ENCODE peak calls at places on chromosomes 11 and 22, in five cellular contexts. V is mesendoderm, P is H9, W is IMR-90, R is H1. U is an unnamed sample.

GRCh38 chr11:115505165-115505564 is 950 bp upstream of the CADM1 start:
- DNase-seq in V (peak; percentile 19), P (no peak), W (no peak), R (no peak), U (no peak)

GRCh38 chr11:18775492-18776292 is 15.9 kb downstream of the PTPN5 start:
- DNase-seq in V (peak; percentile 79), P (peak; percentile 82), W (peak; percentile 31), R (peak; percentile 92), U (peak; percentile 75)

GRCh38 chr11:130209944-130210854 is 50.6 kb downstream of the ST14 start:
- DNase-seq in V (no peak), P (peak; percentile 25), W (no peak), R (peak; percentile 43), U (no peak)

GRCh38 chr11:33976351-33977199 is 75.0 kb upstream of the CAPRIN1 start:
- DNase-seq in V (no peak), P (no peak), W (peak; percentile 1), R (no peak), U (no peak)

GRCh38 chr11:7457211-7457610 is 28.1 kb upstream of the OLFML1 start:
- DNase-seq in V (peak; percentile 44), P (no peak), W (no peak), R (no peak), U (no peak)

GRCh38 chr11:111540114-111540920 is at the start of gene LAYN:
- DNase-seq in V (peak; percentile 50), P (peak; percentile 78), W (peak; percentile 62), R (peak; percentile 76), U (peak; percentile 33)

GRCh38 chr11:111378773-111379499 is at the start of gene POU2AF1:
- DNase-seq in V (no peak), P (peak; percentile 47), W (peak; percentile 43), R (no peak), U (no peak)

GRCh38 chr11:80383655-80384054 is 942.8 kb upstream of the TENM4 start:
- DNase-seq in V (peak; percentile 84), P (no peak), W (no peak), R (no peak), U (no peak)

GRCh38 chr11:119315139-119316016 is 1.6 kb downstream of the MCAM start:
- DNase-seq in V (peak; percentile 92), P (peak; percentile 82), W (no peak), R (peak; percentile 74), U (no peak)

GRCh38 chr11:59265735-59266134 is 53.0 kb upstream of the MPEG1 start:
- DNase-seq in V (no peak), P (no peak), W (no peak), R (no peak), U (no peak)

GRCh38 chr11:126284829-126285228 is 1.9 kb downstream of the TIRAP start:
- DNase-seq in V (no peak), P (no peak), W (peak; percentile 96), R (no peak), U (no peak)

GRCh38 chr11:12556788-12557384 is 117.3 kb upstream of the TEAD1 start:
- DNase-seq in V (peak; percentile 96), P (peak; percentile 81), W (peak; percentile 96), R (peak; percentile 51), U (peak; percentile 35)

GRCh38 chr11:119029340-119030028 is 1.2 kb downstream of the SLC37A4 start:
- DNase-seq in V (peak; percentile 35), P (no peak), W (no peak), R (no peak), U (no peak)

GRCh38 chr22:29621761-29622526 is 18.5 kb downstream of the NF2 start:
- DNase-seq in V (no peak), P (no peak), W (peak; percentile 97), R (no peak), U (no peak)

GRCh38 chr22:46104881-46105493 is 45.3 kb upstream of the PPARA start:
- DNase-seq in V (no peak), P (no peak), W (no peak), R (no peak), U (no peak)

GRCh38 chr22:37049224-37049623 is 2.3 kb upstream of the KCTD17 start:
- DNase-seq in V (no peak), P (no peak), W (no peak), R (no peak), U (no peak)

GRCh38 chr11:102456381-102456780 is 3.8 kb upstream of the TMEM123 start:
- DNase-seq in V (no peak), P (no peak), W (peak; percentile 39), R (no peak), U (no peak)

GRCh38 chr11:116262370-116262769 is 510.4 kb downstream of the BUD13 start:
- DNase-seq in V (no peak), P (no peak), W (no peak), R (no peak), U (no peak)

GRCh38 chr22:49825436-49825835 is 2.2 kb downstream of the BRD1 start:
- DNase-seq in V (no peak), P (no peak), W (peak; percentile 66), R (no peak), U (no peak)

GRCh38 chr22:27985323-27986275 is 66.5 kb upstream of the PITPNB start:
- DNase-seq in V (peak; percentile 15), P (no peak), W (no peak), R (peak; percentile 31), U (no peak)

GRCh38 chr11:8222820-8223512 is 40.7 kb downstream of the LMO1 start:
- DNase-seq in V (no peak), P (no peak), W (no peak), R (no peak), U (no peak)

GRCh38 chr11:85826096-85826855 is 15.3 kb upstream of the SYTL2 start:
- DNase-seq in V (peak; percentile 62), P (peak; percentile 54), W (peak; percentile 47), R (no peak), U (no peak)

GRCh38 chr22:30718938-30719337 is 24.3 kb downstream of the OSBP2 start:
- DNase-seq in V (no peak), P (no peak), W (no peak), R (no peak), U (no peak)

GRCh38 chr11:43934359-43935130 is 7.9 kb upstream of the C11orf96 start:
- DNase-seq in V (no peak), P (no peak), W (no peak), R (no peak), U (no peak)

GRCh38 chr11:128195057-128195751 is 392.2 kb downstream of the ETS1 start:
- DNase-seq in V (no peak), P (no peak), W (no peak), R (no peak), U (no peak)

GRCh38 chr11:134231958-134232674 is 7.6 kb downstream of the VPS26B start:
- DNase-seq in V (no peak), P (peak; percentile 10), W (no peak), R (no peak), U (no peak)

GRCh38 chr11:2855162-2855561 is 30.4 kb downstream of the CDKN1C start:
- DNase-seq in V (no peak), P (no peak), W (no peak), R (no peak), U (no peak)

GRCh38 chr11:14803846-14804245 is 88.2 kb downstream of the CYP2R1 start:
- DNase-seq in V (no peak), P (no peak), W (peak; percentile 7), R (no peak), U (no peak)

DNA sequence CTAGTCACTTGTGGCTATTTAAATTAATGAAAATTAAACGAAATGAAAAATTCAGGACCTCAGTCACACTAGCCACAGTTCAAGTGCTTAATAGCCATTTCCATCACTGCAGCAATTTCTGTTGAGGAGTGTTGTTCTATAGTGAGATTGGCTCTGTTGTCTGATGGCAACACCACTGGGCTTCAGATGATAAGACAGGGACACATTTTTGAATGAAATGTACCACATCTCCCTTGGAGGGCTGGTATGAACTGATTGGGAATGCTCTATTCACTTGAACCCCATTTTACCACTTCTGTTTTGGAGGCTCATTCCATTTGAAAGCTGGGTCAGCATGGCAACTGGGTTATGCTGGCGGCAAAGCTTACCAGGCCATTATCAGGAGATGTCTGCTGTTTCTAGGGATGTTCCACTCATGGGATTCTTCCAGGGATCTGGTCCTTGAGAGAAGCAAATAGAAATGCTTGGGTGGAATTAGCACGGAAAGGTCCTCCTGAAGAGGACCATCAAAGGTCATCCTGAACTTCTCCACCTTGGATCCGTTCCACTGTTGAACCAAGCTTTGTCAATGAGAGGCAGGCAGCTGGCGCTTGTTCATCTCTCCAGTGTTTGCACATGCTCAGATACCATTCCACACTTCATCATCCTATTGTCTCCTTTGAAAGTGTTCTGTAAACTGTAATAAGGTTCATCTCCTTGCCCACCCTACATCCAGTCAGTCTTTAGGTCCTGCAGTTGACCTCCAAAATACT is 7.6 kb downstream of the AMOTL1 start:
- DNase-seq in V (no peak), P (no peak), W (no peak), R (no peak), U (no peak)
- H3K4ac ChIP-seq in V (no peak overlapping the region), P (no peak overlapping the region), W (peak overlapping the region; percentile 40), R (no peak overlapping the region), U (no peak overlapping the region)

GRCh38 chr11:48169259-48169658 is 47.4 kb upstream of the OR4B1 start:
- DNase-seq in V (no peak), P (no peak), W (no peak), R (no peak), U (no peak)
- H3K9ac ChIP-seq in V (no peak overlapping the region), P (no peak overlapping the region), W (no peak overlapping the region), R (no peak overlapping the region), U (no peak overlapping the region)

GRCh38 chr11:73223998-73224730 is 6.1 kb downstream of the P2RY2 start:
- DNase-seq in V (no peak), P (peak; percentile 23), W (no peak), R (no peak), U (no peak)

GRCh38 chr11:73225001-73225686 is 7.1 kb downstream of the P2RY2 start:
- DNase-seq in V (peak; percentile 78), P (no peak), W (no peak), R (no peak), U (no peak)

GRCh38 chr11:73226297-73227006 is 8.4 kb downstream of the P2RY2 start:
- DNase-seq in V (no peak), P (no peak), W (no peak), R (no peak), U (no peak)

GRCh38 chr11:73227571-73228211 is 9.6 kb downstream of the P2RY2 start:
- DNase-seq in V (peak; percentile 89), P (peak; percentile 90), W (no peak), R (peak; percentile 87), U (no peak)

DNA sequence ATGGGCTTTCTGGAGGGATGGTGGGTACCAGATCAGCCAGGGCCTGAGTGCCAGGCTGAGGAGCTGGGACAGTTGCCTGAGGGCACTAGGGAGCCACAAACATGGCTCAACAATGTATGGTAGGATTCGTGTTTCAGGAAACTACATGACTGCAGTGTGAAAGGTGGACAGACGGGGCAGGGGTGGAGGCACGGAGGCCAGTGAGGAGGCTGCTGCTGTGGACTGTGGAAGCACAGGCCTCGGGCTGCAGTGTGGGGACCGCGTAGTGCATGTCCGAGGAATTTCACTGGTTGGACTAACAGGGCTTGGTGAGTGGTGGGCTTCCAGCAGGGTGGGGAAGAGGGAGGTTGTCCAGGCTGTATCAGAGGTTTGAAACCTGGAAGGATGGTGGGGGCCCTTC is 7.8 kb downstream of the P2RY2 start:
- DNase-seq in V (no peak), P (no peak), W (no peak), R (no peak), U (no peak)
- H3K4ac ChIP-seq in V (no peak overlapping the region), P (no peak overlapping the region), W (no peak overlapping the region), R (no peak overlapping the region), U (no peak overlapping the region)

GRCh38 chr22:20167643-20168322 is 16.9 kb upstream of the CCDC188 start:
- DNase-seq in V (no peak), P (no peak), W (no peak), R (no peak), U (no peak)
- H3K9ac ChIP-seq in V (no peak overlapping the region), P (no peak overlapping the region), W (no peak overlapping the region), R (no peak overlapping the region), U (peak overlapping the region; percentile 60)

GRCh38 chr11:123143921-123144320 is 51.1 kb downstream of the CLMP start:
- DNase-seq in V (no peak), P (no peak), W (no peak), R (no peak), U (no peak)
- H3K4ac ChIP-seq in V (no peak overlapping the region), P (no peak overlapping the region), W (no peak overlapping the region), R (no peak overlapping the region), U (no peak overlapping the region)